ENCODE peak calls at places on chromosomes 3 and 15, in nine cellular contexts. I, D, V, H, R, Y, N, Q and K are unnamed samples.

GRCh38 chr3:136787226-136787793 is 31.6 kb upstream of the SLC35G2 start:
- DNase-seq in D (peak), Y (peak), I (peak), Q (peak), N (no peak), V (no peak), H (no peak), R (peak), K (peak)

GRCh38 chr3:168802761-168803160 is 707.0 kb upstream of the GOLIM4 start:
- DNase-seq in R (no peak), I (no peak), D (no peak), Q (no peak), H (no peak), N (no peak), Y (no peak), V (no peak), K (no peak)

GRCh38 chr3:126514161-126514560 is 3.4 kb downstream of the UROC1 start:
- DNase-seq in V (no peak), H (no peak), Y (no peak), R (no peak), I (no peak), N (no peak), Q (no peak), D (no peak), K (no peak)

GRCh38 chr15:39426552-39427532 is 154.0 kb upstream of the THBS1 start:
- DNase-seq in Y (peak), H (no peak), R (peak), N (peak), D (peak), Q (peak), V (peak), I (peak), K (peak)

GRCh38 chr15:85766007-85766831 is 28.5 kb downstream of the KLHL25 start:
- DNase-seq in I (no peak), N (no peak), Q (no peak), D (no peak), Y (no peak), H (peak), V (no peak), R (no peak), K (no peak)

GRCh38 chr3:101646726-101647125 is 30.2 kb downstream of the ZBTB11 start:
- DNase-seq in I (no peak), D (peak), H (no peak), Q (no peak), N (no peak), V (peak), Y (no peak), R (no peak), K (no peak)

GRCh38 chr3:195810455-195810845 is 1.3 kb downstream of the MUC4 start:
- DNase-seq in I (no peak), Q (no peak), Y (no peak), R (no peak), N (no peak), H (no peak), D (no peak), V (no peak), K (no peak)

GRCh38 chr3:127710473-127710941 is 37.8 kb downstream of the ABTB1 start:
- DNase-seq in Y (no peak), H (no peak), N (peak), Q (no peak), D (peak), R (no peak), V (peak), I (no peak), K (no peak)

GRCh38 chr3:53842436-53843194 is 3.6 kb downstream of the CHDH start:
- DNase-seq in D (peak), Y (peak), H (peak), N (peak), Q (peak), I (peak), V (peak), R (no peak), K (no peak)

GRCh38 chr3:71724171-71724453 is 1.1 kb downstream of the EIF4E3 start:
- DNase-seq in I (no peak), H (no peak), N (no peak), D (no peak), R (no peak), Q (no peak), V (no peak), Y (no peak), K (no peak)

GRCh38 chr3:194749631-194750271 is 64.1 kb downstream of the FAM43A start:
- DNase-seq in I (no peak), H (no peak), R (no peak), V (no peak), Y (no peak), D (peak), N (no peak), Q (no peak), K (no peak)

GRCh38 chr3:31043184-31043819 is 148.8 kb upstream of the GADL1 start:
- DNase-seq in V (peak), I (peak), Q (no peak), Y (peak), H (no peak), N (no peak), R (no peak), D (no peak), K (no peak)

GRCh38 chr15:68578960-68579935 is at the start of gene CORO2B:
- DNase-seq in I (peak), Q (no peak), D (peak), R (no peak), N (no peak), Y (peak), H (peak), V (peak), K (no peak)

GRCh38 chr3:152505926-152506325 is 237.2 kb downstream of the MBNL1 start:
- DNase-seq in H (no peak), Q (no peak), R (peak), V (no peak), I (no peak), D (no peak), Y (no peak), N (no peak), K (no peak)

GRCh38 chr3:14031271-14031670 is 93.4 kb downstream of the CHCHD4 start:
- DNase-seq in H (no peak), N (no peak), I (no peak), R (no peak), Q (no peak), D (peak), Y (no peak), V (peak), K (no peak)

GRCh38 chr15:80211976-80212375 is 40.0 kb downstream of the CTXND1 start:
- DNase-seq in D (no peak), Q (no peak), N (no peak), V (peak), Y (no peak), I (no peak), H (no peak), R (no peak), K (no peak)

GRCh38 chr15:93173369-93173768 is 84.4 kb upstream of the RGMA start:
- DNase-seq in R (no peak), Y (peak), N (no peak), I (peak), Q (no peak), H (no peak), D (peak), V (peak), K (no peak)

GRCh38 chr15:68696532-68697363 is 118.0 kb downstream of the CORO2B start:
- DNase-seq in N (no peak), Q (no peak), I (no peak), V (no peak), R (no peak), H (no peak), D (no peak), Y (no peak), K (no peak)

GRCh38 chr3:195159819-195160175 is 111.2 kb downstream of the XXYLT1 start:
- DNase-seq in R (no peak), H (no peak), Q (no peak), I (no peak), D (no peak), N (no peak), V (no peak), Y (no peak), K (no peak)

GRCh38 chr3:191961036-191961435 is 500.1 kb downstream of the PYDC2 start:
- DNase-seq in H (no peak), N (no peak), Q (no peak), I (no peak), D (no peak), Y (no peak), R (no peak), V (no peak), K (no peak)

GRCh38 chr3:49910409-49911123 is 6.9 kb upstream of the MST1R start:
- DNase-seq in N (no peak), Q (no peak), V (no peak), D (no peak), Y (no peak), R (no peak), H (peak), I (no peak), K (no peak)

GRCh38 chr3:110518031-110518430 is 553.6 kb upstream of the NECTIN3 start:
- DNase-seq in V (no peak), R (no peak), D (no peak), Q (no peak), Y (no peak), N (no peak), H (no peak), I (no peak), K (no peak)

GRCh38 chr3:70832811-70833509 is 520.5 kb upstream of the MDFIC2 start:
- DNase-seq in I (peak), R (no peak), N (no peak), H (no peak), Q (no peak), D (peak), V (peak), Y (peak), K (no peak)

GRCh38 chr15:80989518-80990478 is at the start of gene MESD:
- DNase-seq in N (peak), I (peak), Y (peak), H (peak), R (peak), V (peak), Q (peak), D (peak), K (peak)

GRCh38 chr3:169237181-169237580 is 426.3 kb downstream of the MECOM start:
- DNase-seq in I (peak), V (no peak), R (no peak), N (no peak), H (no peak), Q (no peak), D (peak), Y (peak), K (no peak)

GRCh38 chr3:175270199-175270837 is 411.2 kb downstream of the NAALADL2 start:
- DNase-seq in Y (peak), Q (no peak), D (peak), I (peak), R (no peak), V (peak), H (no peak), N (no peak), K (no peak)

GRCh38 chr3:30751610-30752299 is 142.7 kb downstream of the GADL1 start:
- DNase-seq in R (peak), H (peak), V (peak), I (peak), Y (peak), Q (peak), N (no peak), D (peak), K (peak)

GRCh38 chr3:11272913-11273574 is 847 bp downstream of the ATG7 start:
- DNase-seq in H (no peak), V (no peak), Q (no peak), I (no peak), R (no peak), N (no peak), Y (peak), D (no peak), K (no peak)

GRCh38 chr15:74727727-74728126 is 2.4 kb upstream of the CYP1A1 start:
- DNase-seq in V (no peak), Q (no peak), N (no peak), H (no peak), I (no peak), D (no peak), Y (no peak), R (no peak), K (no peak)

GRCh38 chr15:75107905-75108838 is 84.8 kb downstream of the PPCDC start:
- DNase-seq in N (no peak), H (no peak), D (peak), Q (peak), R (peak), I (peak), V (peak), Y (peak), K (no peak)

GRCh38 chr3:121231872-121232271 is 313.9 kb downstream of the POLQ start:
- DNase-seq in I (no peak), V (no peak), Y (no peak), N (no peak), D (no peak), H (no peak), R (no peak), Q (no peak), K (no peak)

GRCh38 chr3:121228971-121229370 is 316.8 kb downstream of the POLQ start:
- DNase-seq in I (no peak), V (no peak), H (no peak), R (no peak), D (no peak), Y (no peak), N (no peak), Q (no peak), K (no peak)

GRCh38 chr3:121232309-121233225 is 313.2 kb downstream of the POLQ start:
- DNase-seq in H (no peak), Y (no peak), R (no peak), N (no peak), I (no peak), V (no peak), D (no peak), Q (no peak), K (no peak)
- TF ChIP-seq CTCF in H (no peak), Y (no peak), R (no peak), N (no peak), I (no peak), V (no peak), D (no peak), Q (no peak), K (no peak)

GRCh38 chr3:39343760-39344159 is 14.3 kb downstream of the CCR8 start:
- DNase-seq in R (no peak), D (no peak), V (no peak), N (no peak), Y (no peak), Q (no peak), I (no peak), H (no peak), K (no peak)

GRCh38 chr3:39344746-39345344 is 15.3 kb downstream of the CCR8 start:
- DNase-seq in Y (no peak), I (no peak), R (no peak), D (no peak), V (peak), Q (no peak), H (no peak), N (no peak), K (no peak)

GRCh38 chr3:39347586-39347876 is 18.0 kb downstream of the CCR8 start:
- DNase-seq in N (no peak), D (no peak), H (no peak), Q (no peak), V (no peak), Y (no peak), R (no peak), I (no peak), K (no peak)

GRCh38 chr3:39346785-39347585 is 17.5 kb downstream of the CCR8 start:
- DNase-seq in N (no peak), Q (peak), R (no peak), D (no peak), H (no peak), V (no peak), I (no peak), Y (no peak), K (no peak)

DNA sequence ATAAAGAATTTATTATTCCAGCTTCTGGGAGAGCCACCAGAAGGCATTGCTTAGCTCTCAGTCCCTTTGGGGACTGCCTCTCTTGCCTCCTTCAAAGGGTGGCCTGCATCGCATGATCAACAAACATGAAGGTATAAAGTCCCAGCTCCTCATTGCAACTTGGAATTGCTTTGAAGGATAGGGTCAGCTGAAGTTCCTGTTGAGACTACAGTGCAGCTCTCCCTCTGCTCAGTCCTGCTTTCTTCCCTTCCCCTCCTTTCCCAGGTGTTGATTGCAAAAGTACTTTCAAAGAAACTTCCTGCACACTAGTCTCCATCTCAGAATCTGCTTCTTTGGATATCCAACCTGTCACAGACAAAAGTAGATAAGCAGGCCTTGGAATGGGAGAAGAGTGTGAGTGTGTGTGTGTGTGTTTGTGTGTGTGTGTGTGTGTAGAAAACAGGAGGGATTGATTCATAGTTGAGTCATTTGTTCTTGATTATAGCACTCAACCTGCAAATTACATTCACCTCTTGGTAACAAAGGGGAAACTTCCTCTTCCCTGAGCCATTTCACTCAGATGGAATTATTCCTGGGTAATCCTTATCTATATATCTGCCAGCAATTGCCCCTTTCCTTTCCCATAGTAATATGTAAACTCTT is 13.7 kb downstream of the CCR8 start:
- DNase-seq in D (no peak), N (no peak), Q (peak), I (no peak), H (no peak), Y (no peak), R (no peak), V (peak), K (no peak)
- TF ChIP-seq CTCF in D (no peak), N (no peak), Q (no peak), I (no peak), H (no peak), Y (no peak), R (no peak), V (no peak), K (no peak)

DNA sequence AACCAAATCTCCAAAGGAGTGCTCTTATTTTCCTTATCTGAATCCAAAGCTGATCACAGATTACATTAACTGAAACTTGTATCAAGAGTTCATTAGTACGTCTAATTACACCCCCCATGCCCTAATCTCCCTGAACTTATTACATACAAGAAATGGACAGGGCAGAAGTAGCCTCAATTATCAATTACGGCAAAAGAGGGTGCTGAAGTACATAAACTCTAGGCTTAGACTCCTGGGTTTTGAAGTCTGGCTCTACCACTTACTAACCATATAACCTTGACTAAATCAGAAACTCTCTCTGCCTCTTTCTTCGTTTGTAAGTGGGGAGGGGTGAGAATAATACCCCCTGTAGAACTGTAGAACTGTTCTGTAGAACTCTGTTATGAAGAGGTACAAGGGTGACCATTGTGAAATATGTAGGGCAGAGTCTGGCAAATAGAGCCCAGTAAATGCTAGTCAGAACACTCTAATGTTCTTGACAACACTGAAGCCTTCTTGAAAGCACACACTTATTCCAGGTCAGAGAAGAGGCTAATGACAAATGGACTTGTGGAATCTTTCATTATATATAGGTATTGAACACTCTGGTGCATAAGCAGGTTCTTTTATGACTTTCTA is 19.6 kb upstream of the OR5K4 start:
- DNase-seq in I (peak), R (no peak), D (no peak), V (peak), Y (no peak), H (no peak), Q (no peak), N (no peak), K (no peak)
- TF ChIP-seq CTCF in I (no peak), R (peak), D (no peak), V (no peak), Y (no peak), H (no peak), Q (no peak), N (no peak), K (peak)

GRCh38 chr3:76683256-76683655 is 356.6 kb upstream of the ROBO2 start:
- DNase-seq in D (no peak), H (no peak), I (no peak), V (no peak), N (no peak), R (no peak), Y (no peak), Q (no peak), K (no peak)

GRCh38 chr3:76684946-76685345 is 355.0 kb upstream of the ROBO2 start:
- DNase-seq in V (no peak), I (no peak), H (no peak), D (no peak), R (no peak), N (no peak), Y (no peak), Q (no peak), K (no peak)

DNA sequence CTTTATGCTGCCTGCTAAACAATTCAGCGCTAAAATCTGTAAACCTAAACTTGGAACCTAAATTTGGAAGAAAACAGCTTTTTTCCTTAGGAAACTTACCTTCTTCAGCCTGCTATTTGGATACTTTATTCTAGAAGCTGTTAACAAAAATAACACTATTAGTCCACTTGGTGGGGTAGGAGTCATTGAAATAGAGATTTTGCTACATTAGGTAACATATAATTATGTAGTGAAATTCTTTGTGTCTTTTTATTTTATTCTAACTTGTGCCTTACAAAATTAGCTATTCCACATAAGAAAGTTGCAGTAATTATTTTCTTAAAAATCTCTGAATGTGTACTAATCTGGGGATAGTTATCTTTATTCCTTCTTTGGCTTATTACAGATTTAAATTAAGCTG is 360.4 kb upstream of the ROBO2 start:
- DNase-seq in I (no peak), H (no peak), V (no peak), R (no peak), N (no peak), Y (no peak), Q (no peak), D (no peak), K (no peak)
- TF ChIP-seq CTCF in I (no peak), H (no peak), V (no peak), R (no peak), N (no peak), Y (no peak), Q (no peak), D (no peak), K (no peak)

GRCh38 chr15:40803688-40804087 is 3.2 kb upstream of the ZFYVE19 start:
- DNase-seq in N (no peak), Q (no peak), H (no peak), I (no peak), Y (no peak), D (no peak), V (no peak), R (no peak), K (no peak)
- TF ChIP-seq CTCF in N (no peak), Q (no peak), H (no peak), I (no peak), Y (no peak), D (no peak), V (no peak), R (no peak), K (no peak)

DNA sequence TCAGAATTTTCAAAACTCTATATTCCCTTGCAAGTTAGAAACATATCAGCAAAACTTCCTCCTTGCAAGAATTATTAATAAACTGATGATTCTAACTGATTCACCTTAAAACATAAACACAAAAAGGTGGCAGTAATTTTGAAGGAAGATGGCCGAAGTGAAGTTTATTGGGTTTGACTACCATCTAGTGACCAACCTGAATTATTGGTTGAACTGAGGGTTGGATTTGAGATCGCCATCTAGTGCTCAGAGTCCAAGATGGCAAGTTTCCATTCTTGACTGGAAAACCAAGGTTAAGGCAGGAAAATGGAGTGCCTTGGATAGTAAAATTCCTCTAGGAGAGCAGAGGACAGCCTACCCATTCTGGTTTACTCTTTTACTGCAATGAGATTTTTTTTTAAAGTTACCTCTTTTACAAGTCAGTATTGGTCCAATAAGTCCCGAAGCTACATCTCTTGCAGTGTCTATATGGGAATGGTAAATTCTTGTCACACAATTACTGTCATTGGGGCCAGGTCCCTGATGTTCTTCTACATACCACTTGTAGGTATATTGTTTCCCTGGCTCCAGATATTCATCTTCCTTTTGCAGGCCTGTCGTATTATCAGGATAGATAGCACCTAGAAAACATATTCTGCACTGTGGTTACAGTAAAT is 51.6 kb upstream of the CP start:
- DNase-seq in D (peak), Y (peak), Q (peak), I (peak), V (peak), N (peak), R (peak), H (peak), K (no peak)
- TF ChIP-seq CTCF in D (peak), Y (peak), Q (peak), I (peak), V (peak), N (peak), R (peak), H (peak), K (peak)